ENCODE peak calls at places on chromosomes 6 and 20, in six cellular contexts. O is dorsolateral prefrontal cortex, N is breast epithelium, S is lung, K is fibroblast of lung, M is Peyer's patch. V is an unnamed sample.
A peak's percentile ranks its signal among the peaks of the same experiment; 100 is the strongest.

GRCh38 chr6:112117554-112117953 is 30.2 kb downstream of the FAM229B start:
- DNase-seq in O (no peak), N (no peak), S (no peak), K (peak; percentile 76), M (no peak), V (no peak)

GRCh38 chr20:45469336-45470261 is at the start of gene WFDC2:
- DNase-seq in O (no peak), N (peak; percentile 37), S (peak; percentile 76), K (no peak), M (peak; percentile 55), V (no peak)

GRCh38 chr20:62337558-62338293 is 29.4 kb downstream of the LAMA5 start:
- DNase-seq in O (no peak), N (no peak), S (no peak), K (no peak), M (no peak), V (no peak)

GRCh38 chr6:35299674-35300073 is 2.1 kb downstream of the DEF6 start:
- DNase-seq in O (no peak), N (no peak), S (peak; percentile 56), K (no peak), M (no peak), V (no peak)

GRCh38 chr20:21074605-21075336 is 31.4 kb downstream of the LINC00237 start:
- DNase-seq in O (no peak), N (no peak), S (no peak), K (peak; percentile 28), M (no peak), V (no peak)

GRCh38 chr6:159451051-159451450 is 242.0 kb downstream of the SOD2 start:
- DNase-seq in O (no peak), N (no peak), S (no peak), K (peak; percentile 54), M (no peak), V (no peak)

GRCh38 chr6:146592451-146592850 is 6.3 kb upstream of the ADGB start:
- DNase-seq in O (no peak), N (no peak), S (no peak), K (no peak), M (no peak), V (no peak)

GRCh38 chr6:33599413-33599911 is 19.4 kb upstream of the BAK1 start:
- DNase-seq in O (no peak), N (peak; percentile 77), S (no peak), K (no peak), M (peak; percentile 74), V (no peak)

GRCh38 chr6:159169557-159170332 is 545 bp downstream of the FNDC1 start:
- DNase-seq in O (no peak), N (no peak), S (no peak), K (peak; percentile 61), M (no peak), V (no peak)

GRCh38 chr20:38109657-38110524 is 55.2 kb downstream of the TGM2 start:
- DNase-seq in O (no peak), N (peak; percentile 30), S (peak; percentile 74), K (peak; percentile 99), M (no peak), V (no peak)

GRCh38 chr6:28968476-28968875 is 36.6 kb downstream of the ZNF311 start:
- DNase-seq in O (no peak), N (no peak), S (no peak), K (no peak), M (no peak), V (no peak)

GRCh38 chr6:136846046-136846445 is 23.7 kb downstream of the PEX7 start:
- DNase-seq in O (no peak), N (no peak), S (no peak), K (peak; percentile 56), M (no peak), V (no peak)

GRCh38 chr20:8790442-8791074 is 278.3 kb upstream of the PLCB4 start:
- DNase-seq in O (no peak), N (no peak), S (no peak), K (peak; percentile 45), M (no peak), V (no peak)

GRCh38 chr6:158595223-158595622 is 35.3 kb downstream of the TMEM181 start:
- DNase-seq in O (no peak), N (no peak), S (no peak), K (no peak), M (no peak), V (no peak)

GRCh38 chr6:6724319-6725119 is 136.0 kb downstream of the LY86 start:
- DNase-seq in O (peak; percentile 70), N (peak; percentile 60), S (peak; percentile 63), K (peak; percentile 76), M (peak; percentile 82), V (no peak)

GRCh38 chr6:31350973-31351733 is 5.8 kb downstream of the HLA-B start:
- DNase-seq in O (no peak), N (no peak), S (no peak), K (no peak), M (no peak), V (no peak)

GRCh38 chr20:63394069-63394468 is 32.9 kb upstream of the CHRNA4 start:
- DNase-seq in O (peak; percentile 79), N (no peak), S (no peak), K (peak; percentile 9), M (no peak), V (no peak)

GRCh38 chr6:4349931-4350330 is 214.6 kb upstream of the ECI2 start:
- DNase-seq in O (no peak), N (no peak), S (no peak), K (no peak), M (no peak), V (no peak)
- H3K27ac ChIP-seq in O (no peak overlapping the region), N (no peak overlapping the region), S (peak overlapping the region; percentile 32), K (peak overlapping the region; percentile 56), M (no peak overlapping the region), V (no peak overlapping the region)

DNA sequence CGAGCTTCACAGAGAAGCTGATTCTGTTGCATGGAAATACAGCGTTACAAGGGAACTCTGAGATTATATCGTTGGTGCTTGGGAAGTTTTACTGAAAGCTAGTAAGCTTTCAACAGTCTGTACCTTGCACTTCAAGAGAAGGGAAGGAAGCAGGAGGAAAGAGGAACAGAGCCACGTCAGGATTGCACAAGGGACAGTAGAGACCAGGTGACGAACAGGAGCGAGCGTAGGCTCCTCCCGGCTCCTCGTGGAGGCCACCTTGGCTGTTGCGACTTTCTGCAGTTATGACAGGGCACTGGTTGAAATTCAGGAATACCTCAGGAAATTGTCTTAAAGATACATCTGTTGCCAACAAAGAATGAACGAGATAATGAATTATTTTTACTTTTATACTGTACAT is 18.8 kb downstream of the RTF2 start:
- DNase-seq in O (no peak), N (no peak), S (peak; percentile 35), K (no peak), M (no peak), V (no peak)
- H3K27ac ChIP-seq in O (no peak overlapping the region), N (no peak overlapping the region), S (no peak overlapping the region), K (no peak overlapping the region), M (no peak overlapping the region), V (no peak overlapping the region)

DNA sequence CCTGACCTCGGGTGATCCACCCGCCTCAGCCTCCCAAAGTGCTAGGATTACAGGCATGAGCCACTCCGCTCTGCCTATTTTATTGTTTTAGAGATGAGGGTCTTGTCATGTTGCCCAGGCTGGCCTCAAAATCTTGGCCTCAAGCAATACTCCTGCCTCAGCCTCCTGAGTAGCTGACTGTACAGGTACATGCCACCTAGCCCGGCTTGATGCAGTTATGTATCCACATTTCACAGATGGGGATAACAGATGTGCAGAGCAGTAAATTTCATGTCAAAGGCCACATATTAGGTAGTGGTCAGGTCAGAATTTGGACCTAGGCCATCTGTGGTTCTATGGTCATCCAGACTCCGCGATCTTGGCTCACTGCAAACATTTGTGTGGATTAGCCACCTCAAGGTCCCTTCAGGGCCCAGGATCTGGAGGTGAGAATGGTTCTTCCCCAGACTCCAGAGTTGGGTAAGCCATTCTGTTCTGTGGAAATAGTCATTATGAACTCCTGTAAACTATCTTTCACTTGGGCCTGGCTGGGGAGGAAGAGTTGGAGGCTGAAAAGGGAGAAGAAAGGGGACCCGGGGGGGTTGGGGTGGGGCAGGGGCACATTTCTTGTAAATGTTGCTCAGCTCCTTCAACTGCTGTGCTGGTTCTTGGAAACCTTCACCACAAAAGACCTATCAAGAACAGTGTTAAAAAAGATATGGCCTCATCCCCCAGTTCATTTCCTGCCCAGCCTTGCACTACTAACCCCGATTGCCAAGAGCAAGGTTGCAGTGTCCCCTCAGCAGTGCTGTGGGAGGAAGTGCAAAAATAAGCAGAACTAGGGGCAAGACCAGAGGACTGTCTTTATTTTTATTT is 13.0 kb downstream of the PIM1 start:
- DNase-seq in O (no peak), N (no peak), S (peak; percentile 49), K (no peak), M (no peak), V (no peak)
- H3K27ac ChIP-seq in O (no peak overlapping the region), N (peak overlapping the region; percentile 35), S (peak overlapping the region; percentile 83), K (no peak overlapping the region), M (peak overlapping the region; percentile 63), V (peak overlapping the region; percentile 66)

GRCh38 chr6:161359617-161359945 is 85.7 kb upstream of the AGPAT4 start:
- DNase-seq in O (no peak), N (no peak), S (no peak), K (peak; percentile 42), M (no peak), V (no peak)
- H3K27ac ChIP-seq in O (no peak overlapping the region), N (no peak overlapping the region), S (no peak overlapping the region), K (no peak overlapping the region), M (no peak overlapping the region), V (no peak overlapping the region)

GRCh38 chr20:56829788-56830385 is 200.8 kb downstream of the TFAP2C start:
- DNase-seq in O (no peak), N (no peak), S (no peak), K (no peak), M (no peak), V (no peak)
- H3K27ac ChIP-seq in O (no peak overlapping the region), N (no peak overlapping the region), S (no peak overlapping the region), K (no peak overlapping the region), M (no peak overlapping the region), V (no peak overlapping the region)

GRCh38 chr6:69795469-69796080 is 1.2 kb downstream of the LMBRD1 start:
- DNase-seq in O (no peak), N (no peak), S (no peak), K (no peak), M (no peak), V (no peak)

GRCh38 chr6:69789573-69789972 is 7.2 kb downstream of the LMBRD1 start:
- DNase-seq in O (no peak), N (no peak), S (no peak), K (no peak), M (no peak), V (no peak)

GRCh38 chr6:69790629-69791028 is 6.2 kb downstream of the LMBRD1 start:
- DNase-seq in O (no peak), N (no peak), S (no peak), K (no peak), M (no peak), V (no peak)

GRCh38 chr6:69792292-69792691 is 4.5 kb downstream of the LMBRD1 start:
- DNase-seq in O (no peak), N (peak; percentile 22), S (no peak), K (no peak), M (no peak), V (no peak)

GRCh38 chr6:69791065-69791471 is 5.7 kb downstream of the LMBRD1 start:
- DNase-seq in O (no peak), N (no peak), S (no peak), K (peak; percentile 43), M (no peak), V (no peak)
- H3K27ac ChIP-seq in O (no peak overlapping the region), N (peak overlapping the region; percentile 82), S (no peak overlapping the region), K (no peak overlapping the region), M (peak overlapping the region; percentile 52), V (no peak overlapping the region)